ENCODE peak calls at places on chromosomes 12 and 14, in five cellular contexts. H is sigmoid colon, I is coronary artery, N is MM.1S, A is HFF-Myc. Z is an unnamed sample.

GRCh38 chr14:95519699-95520098 is 3.2 kb upstream of the SYNE3 start:
- DNase-seq in H (peak), I (peak), N (no peak), A (peak), Z (peak)

GRCh38 chr12:126362490-126362889 is 1297.3 kb downstream of the AACS start:
- DNase-seq in H (no peak), I (no peak), N (no peak), A (no peak), Z (peak)

GRCh38 chr14:34874386-34875030 is 652 bp downstream of the BAZ1A start:
- DNase-seq in H (peak), I (peak), N (peak), A (no peak), Z (peak)

GRCh38 chr12:71694099-71694820 is 8.4 kb downstream of the TMEM19 start:
- DNase-seq in H (no peak), I (no peak), N (peak), A (no peak), Z (peak)

GRCh38 chr12:14931791-14932560 is 6.4 kb downstream of the ERP27 start:
- DNase-seq in H (no peak), I (no peak), N (no peak), A (no peak), Z (no peak)

GRCh38 chr14:77124345-77125274 is 17.0 kb downstream of the ZDHHC22 start:
- DNase-seq in H (no peak), I (peak), N (no peak), A (no peak), Z (peak)

GRCh38 chr12:52235822-52236291 is 2.8 kb downstream of the KRT7 start:
- DNase-seq in H (peak), I (no peak), N (no peak), A (no peak), Z (no peak)

GRCh38 chr12:131332224-131332623 is 378.5 kb downstream of the ADGRD1 start:
- DNase-seq in H (no peak), I (peak), N (no peak), A (no peak), Z (no peak)

GRCh38 chr12:49800421-49801140 is 27.6 kb downstream of the NCKAP5L start:
- DNase-seq in H (peak), I (no peak), N (no peak), A (no peak), Z (no peak)

GRCh38 chr14:44712095-44712822 is 205.2 kb upstream of the FSCB start:
- DNase-seq in H (no peak), I (no peak), N (no peak), A (no peak), Z (no peak)

GRCh38 chr12:52025301-52026172 is 18.8 kb downstream of the TAMALIN start:
- DNase-seq in H (peak), I (peak), N (peak), A (no peak), Z (peak)

GRCh38 chr12:118033902-118034301 is 17.4 kb downstream of the RFC5 start:
- DNase-seq in H (no peak), I (no peak), N (no peak), A (no peak), Z (no peak)

GRCh38 chr12:103138538-103138937 is 181.1 kb downstream of the ASCL1 start:
- DNase-seq in H (no peak), I (no peak), N (peak), A (no peak), Z (peak)

GRCh38 chr12:113237748-113238147 is 16.5 kb downstream of the TPCN1 start:
- DNase-seq in H (peak), I (no peak), N (no peak), A (no peak), Z (no peak)

GRCh38 chr14:51439896-51440295 is 199.8 kb downstream of the TMX1 start:
- DNase-seq in H (no peak), I (no peak), N (no peak), A (no peak), Z (no peak)

GRCh38 chr14:66359500-66359899 is 126.7 kb upstream of the CCDC196 start:
- DNase-seq in H (no peak), I (no peak), N (peak), A (peak), Z (peak)

GRCh38 chr12:111284709-111285108 is 84.2 kb downstream of the PHETA1 start:
- DNase-seq in H (no peak), I (no peak), N (no peak), A (no peak), Z (no peak)

GRCh38 chr14:102523200-102524025 is 13.8 kb upstream of the ANKRD9 start:
- DNase-seq in H (no peak), I (peak), N (no peak), A (no peak), Z (no peak)

GRCh38 chr14:105315941-105316562 is 1.5 kb downstream of the PACS2 start:
- DNase-seq in H (no peak), I (no peak), N (no peak), A (no peak), Z (no peak)

GRCh38 chr12:131872154-131873046 is 22.0 kb upstream of the ULK1 start:
- DNase-seq in H (no peak), I (no peak), N (no peak), A (no peak), Z (no peak)

GRCh38 chr12:39764944-39765560 is 145.4 kb upstream of the ABCD2 start:
- DNase-seq in H (no peak), I (no peak), N (peak), A (peak), Z (peak)

GRCh38 chr14:75720828-75721227 is 59.8 kb downstream of the TTLL5 start:
- DNase-seq in H (peak), I (peak), N (no peak), A (no peak), Z (no peak)

GRCh38 chr12:129052373-129052772 is 199.1 kb downstream of the GLT1D1 start:
- DNase-seq in H (no peak), I (no peak), N (no peak), A (no peak), Z (no peak)

GRCh38 chr12:25236190-25236589 is 14.5 kb downstream of the KRAS start:
- DNase-seq in H (no peak), I (no peak), N (no peak), A (no peak), Z (no peak)

GRCh38 chr12:25950329-25951115 is 8.0 kb upstream of the RASSF8 start:
- DNase-seq in H (no peak), I (no peak), N (no peak), A (no peak), Z (no peak)

GRCh38 chr12:53324113-53324778 is 2.8 kb upstream of the AAAS start:
- DNase-seq in H (no peak), I (peak), N (peak), A (no peak), Z (peak)

GRCh38 chr12:7431993-7432685 is 11.8 kb downstream of the CD163L1 start:
- DNase-seq in H (no peak), I (no peak), N (no peak), A (no peak), Z (no peak)

GRCh38 chr12:110354172-110354780 is 49.2 kb downstream of the ANAPC7 start:
- DNase-seq in H (no peak), I (no peak), N (no peak), A (no peak), Z (no peak)

GRCh38 chr12:121590476-121591143 is 9.8 kb upstream of the KDM2B start:
- DNase-seq in H (no peak), I (no peak), N (peak), A (no peak), Z (peak)

GRCh38 chr12:29212682-29213397 is 63.8 kb downstream of the FAR2 start:
- DNase-seq in H (no peak), I (no peak), N (no peak), A (no peak), Z (no peak)

GRCh38 chr12:40622246-40622838 is 69.9 kb upstream of the CNTN1 start:
- DNase-seq in H (no peak), I (no peak), N (peak), A (no peak), Z (peak)

GRCh38 chr14:56490379-56490778 is 89.2 kb upstream of the TMEM260 start:
- DNase-seq in H (no peak), I (no peak), N (peak), A (no peak), Z (peak)

GRCh38 chr12:6180300-6181051 is 19.7 kb upstream of the CD9 start:
- DNase-seq in H (peak), I (peak), N (no peak), A (no peak), Z (no peak)

GRCh38 chr14:93880025-93880820 is 46.9 kb upstream of the FAM181A start:
- DNase-seq in H (peak), I (no peak), N (no peak), A (no peak), Z (no peak)

GRCh38 chr14:102510616-102511520 is 1.3 kb upstream of the ANKRD9 start:
- DNase-seq in H (peak), I (no peak), N (no peak), A (no peak), Z (no peak)

GRCh38 chr14:65915125-65915524 is 502.6 kb downstream of the FUT8 start:
- DNase-seq in H (no peak), I (no peak), N (no peak), A (no peak), Z (no peak)

GRCh38 chr12:7512528-7512927 is 9.0 kb upstream of the CD163 start:
- DNase-seq in H (peak), I (no peak), N (no peak), A (peak), Z (no peak)

GRCh38 chr12:115623764-115624334 is 653.6 kb downstream of the MED13L start:
- DNase-seq in H (no peak), I (no peak), N (no peak), A (no peak), Z (no peak)

GRCh38 chr14:32352631-32353030 is 23.5 kb downstream of the AKAP6 start:
- DNase-seq in H (no peak), I (no peak), N (no peak), A (no peak), Z (no peak)

GRCh38 chr12:3563966-3564365 is 73.0 kb downstream of the PRMT8 start:
- DNase-seq in H (no peak), I (no peak), N (no peak), A (no peak), Z (no peak)
- H3K4me3 ChIP-seq in H (no peak), I (no peak), N (no peak), A (no peak), Z (no peak)

DNA sequence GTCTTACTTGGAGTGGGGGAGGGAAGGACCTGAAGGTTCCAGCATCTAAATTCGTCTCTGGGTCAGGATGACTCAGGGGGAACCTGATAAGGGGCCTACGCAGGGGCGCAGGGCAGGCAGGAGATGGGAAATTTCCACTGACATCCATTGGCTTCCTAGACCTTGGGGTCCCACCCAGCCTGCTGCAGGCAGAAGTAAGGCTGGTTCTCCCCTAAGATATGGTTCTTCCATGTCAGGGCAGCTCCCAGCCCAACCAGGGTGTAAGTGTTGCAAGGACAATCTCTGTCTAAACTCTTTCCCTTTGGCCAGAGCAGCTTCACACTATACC is 2.1 kb upstream of the NDRG2 start:
- DNase-seq in H (no peak), I (peak), N (no peak), A (no peak), Z (no peak)
- TF ChIP-seq CTCF in H (no peak), I (no peak), N (no peak), A (no peak), Z (no peak)

DNA sequence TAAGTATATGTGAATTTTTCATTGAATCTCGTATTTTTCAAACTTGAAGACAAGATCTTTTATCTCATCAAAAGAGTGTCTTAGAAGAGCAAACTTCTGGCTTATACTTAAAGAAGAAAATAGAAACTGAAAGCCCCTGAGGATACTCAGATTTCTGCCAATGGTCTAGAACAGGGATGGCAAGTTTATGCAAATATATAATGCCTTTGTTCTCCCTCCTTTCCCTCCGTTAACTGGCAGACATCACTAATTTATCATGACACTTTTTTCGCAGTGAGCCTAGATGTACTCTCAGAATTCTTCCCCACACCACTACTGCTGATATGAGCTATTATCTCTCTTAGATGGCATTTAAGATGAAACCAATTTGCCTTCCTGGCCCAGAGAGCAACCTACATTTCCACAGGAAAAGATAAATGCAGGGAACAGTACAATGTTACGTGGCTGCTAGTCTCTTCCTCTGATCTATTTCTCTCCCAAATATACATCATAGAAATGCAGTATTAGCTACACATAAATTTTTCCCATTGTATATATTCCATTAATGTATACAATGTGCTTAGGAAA is 40.0 kb upstream of the DAAM1 start:
- DNase-seq in H (no peak), I (no peak), N (peak), A (no peak), Z (peak)
- H3K4me3 ChIP-seq in H (no peak), I (no peak), N (no peak), A (no peak), Z (no peak)

GRCh38 chr12:55818886-55819285 is 1.0 kb downstream of the ORMDL2 start:
- DNase-seq in H (no peak), I (no peak), N (no peak), A (no peak), Z (no peak)

GRCh38 chr12:55818140-55818728 is 393 bp downstream of the ORMDL2 start:
- DNase-seq in H (peak), I (no peak), N (no peak), A (no peak), Z (no peak)

GRCh38 chr12:55822228-55822627 is 4.4 kb downstream of the ORMDL2 start:
- DNase-seq in H (no peak), I (no peak), N (no peak), A (no peak), Z (no peak)

GRCh38 chr12:55823419-55823818 is 5.6 kb downstream of the ORMDL2 start:
- DNase-seq in H (no peak), I (peak), N (no peak), A (no peak), Z (no peak)

DNA sequence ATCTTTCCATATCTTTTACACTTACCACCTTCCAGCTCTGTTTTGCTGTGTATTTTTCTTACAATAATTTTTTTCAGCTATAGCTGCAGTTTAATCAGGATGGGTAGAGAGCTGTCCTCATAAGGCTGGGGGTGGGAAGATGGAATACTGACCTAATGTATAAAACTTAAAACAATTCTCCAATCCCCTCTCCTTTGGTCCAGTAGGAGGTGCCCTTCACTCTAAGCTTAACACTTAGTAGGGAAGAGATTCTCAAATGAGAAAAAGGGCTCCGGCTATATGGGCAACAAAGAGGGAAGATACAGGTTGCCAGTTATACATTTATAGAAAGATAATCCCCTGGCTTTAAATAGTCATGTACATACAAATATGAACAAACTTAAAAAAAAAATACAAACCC is 2.8 kb downstream of the ORMDL2 start:
- DNase-seq in H (no peak), I (no peak), N (no peak), A (no peak), Z (no peak)
- TF ChIP-seq CTCF in H (no peak), I (no peak), N (no peak), A (peak), Z (peak)

GRCh38 chr14:73238941-73239340 is 1.6 kb downstream of the PAPLN start:
- DNase-seq in H (peak), I (no peak), N (no peak), A (no peak), Z (no peak)

GRCh38 chr14:73236752-73237218 is 521 bp upstream of the PAPLN start:
- DNase-seq in H (no peak), I (no peak), N (no peak), A (no peak), Z (no peak)

GRCh38 chr14:73237219-73237785 is at the start of gene PAPLN:
- DNase-seq in H (peak), I (peak), N (no peak), A (no peak), Z (no peak)

GRCh38 chr14:73238262-73238852 is 1.1 kb downstream of the PAPLN start:
- DNase-seq in H (peak), I (peak), N (no peak), A (peak), Z (no peak)

DNA sequence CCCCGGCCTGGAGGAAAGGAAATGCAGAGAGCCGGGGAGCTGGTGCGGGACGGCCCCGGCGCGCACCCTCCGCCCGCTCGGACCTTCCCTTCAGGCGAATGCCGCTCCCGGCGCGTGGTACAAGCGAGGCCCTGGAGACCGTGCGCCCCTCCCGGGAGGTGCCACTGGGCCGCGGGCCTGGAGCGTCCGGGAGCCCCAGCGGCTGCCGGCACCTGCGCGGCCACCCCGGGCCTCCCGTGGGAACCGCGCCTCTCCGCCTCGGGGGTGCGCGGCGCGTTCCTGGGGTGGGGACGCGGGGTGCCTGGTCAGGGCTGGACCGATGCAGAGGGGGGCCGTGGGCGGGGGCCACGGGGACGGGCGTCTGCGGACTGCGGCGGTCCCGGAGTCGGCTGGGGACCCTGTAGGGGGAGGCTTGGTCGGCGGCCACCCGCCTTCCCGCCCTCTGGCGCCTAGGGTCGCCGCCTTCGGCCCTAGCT is 518 bp downstream of the PAPLN start:
- DNase-seq in H (peak), I (peak), N (no peak), A (no peak), Z (no peak)
- H3K4me3 ChIP-seq in H (peak), I (peak), N (no peak), A (peak), Z (peak)

Z was measured in GM12865.